ENCODE peak calls at places on chromosomes 7 and 10, in seven cellular contexts. W, M, R, Z, C, B and J are unnamed samples. For H3K36me3, the result is how much of the 10 kb centered on the place peaks cover.

GRCh38 chr10:70404906-70405824 is 1.2 kb downstream of the EIF4EBP2 start:
- DNase-seq in B (no peak), C (peak), R (peak), W (no peak), Z (peak), M (no peak), J (peak)

GRCh38 chr7:7920481-7920880 is 48.1 kb upstream of the GLCCI1 start:
- DNase-seq in Z (no peak), W (no peak), B (peak), M (no peak), C (no peak), R (no peak), J (peak)

GRCh38 chr10:48215983-48216505 is 58.5 kb downstream of the FRMPD2 start:
- DNase-seq in W (no peak), Z (no peak), B (no peak), M (no peak), R (no peak), C (no peak), J (no peak)

GRCh38 chr10:25226775-25227682 is 52.2 kb downstream of the GPR158 start:
- DNase-seq in R (peak), W (peak), Z (peak), M (peak), C (peak), B (peak), J (peak)

GRCh38 chr10:48940958-48941357 is 1.3 kb upstream of the LRRC18 start:
- DNase-seq in R (no peak), B (no peak), W (no peak), M (no peak), C (no peak), Z (no peak), J (no peak)

GRCh38 chr7:93115796-93116195 is 2.0 kb downstream of the SAMD9 start:
- DNase-seq in W (peak), B (no peak), C (peak), M (peak), R (no peak), Z (no peak), J (no peak)

GRCh38 chr7:68725843-68726242 is 872.4 kb upstream of the AUTS2 start:
- DNase-seq in W (no peak), R (no peak), Z (no peak), B (no peak), M (no peak), C (peak), J (no peak)

GRCh38 chr7:158377800-158378623 is 209.6 kb downstream of the PTPRN2 start:
- DNase-seq in B (no peak), Z (no peak), C (no peak), W (no peak), R (peak), M (no peak), J (no peak)

GRCh38 chr10:82529064-82529463 is 654.1 kb downstream of the NRG3 start:
- DNase-seq in M (no peak), W (no peak), C (no peak), Z (no peak), B (no peak), R (no peak), J (no peak)

GRCh38 chr10:86178401-86179142 is 188.0 kb downstream of the GRID1 start:
- DNase-seq in B (no peak), Z (peak), R (peak), C (peak), W (no peak), M (peak), J (peak)

GRCh38 chr10:33064706-33065105 is 106.7 kb upstream of the ITGB1 start:
- DNase-seq in C (no peak), B (no peak), M (no peak), W (no peak), R (no peak), Z (no peak), J (no peak)

GRCh38 chr7:55224810-55225209 is 140.3 kb upstream of the LANCL2 start:
- DNase-seq in M (no peak), B (no peak), C (no peak), Z (no peak), R (no peak), W (no peak), J (no peak)

GRCh38 chr7:148334441-148334956 is 256.1 kb upstream of the C7orf33 start:
- DNase-seq in B (no peak), Z (no peak), R (no peak), M (no peak), C (no peak), W (no peak), J (no peak)

GRCh38 chr10:15859865-15860691 is at the start of gene MINDY3:
- DNase-seq in B (peak), W (peak), Z (peak), M (peak), C (peak), R (peak), J (peak)

GRCh38 chr10:130189466-130190064 is 53.4 kb downstream of the GLRX3 start:
- DNase-seq in R (no peak), C (no peak), Z (peak), M (no peak), W (no peak), B (no peak), J (no peak)

GRCh38 chr7:34320926-34321609 is 336.9 kb upstream of the NPSR1 start:
- DNase-seq in W (peak), B (peak), R (peak), C (peak), M (peak), Z (peak), J (peak)

GRCh38 chr10:89653410-89653828 is 8.4 kb upstream of the PANK1 start:
- DNase-seq in W (no peak), M (no peak), C (no peak), B (peak), R (peak), Z (no peak), J (no peak)

GRCh38 chr7:32872421-32872820 is 19.1 kb downstream of the KBTBD2 start:
- DNase-seq in W (no peak), B (no peak), C (no peak), M (no peak), R (no peak), Z (no peak), J (no peak)

GRCh38 chr7:32871624-32872371 is 19.8 kb downstream of the KBTBD2 start:
- DNase-seq in C (no peak), W (no peak), Z (no peak), B (no peak), R (no peak), M (no peak), J (no peak)

GRCh38 chr7:32869716-32870115 is 21.8 kb downstream of the KBTBD2 start:
- DNase-seq in W (no peak), B (no peak), M (no peak), Z (no peak), R (no peak), C (no peak), J (no peak)

GRCh38 chr7:32868116-32868515 is 23.4 kb downstream of the KBTBD2 start:
- DNase-seq in Z (no peak), W (no peak), B (no peak), M (no peak), C (no peak), R (no peak), J (no peak)

GRCh38 chr7:32870298-32870697 is 21.3 kb downstream of the KBTBD2 start:
- DNase-seq in B (no peak), R (no peak), Z (no peak), W (no peak), M (no peak), C (no peak), J (no peak)
- H3K36me3 ChIP-seq in B (under half), R (under half), Z (half or more), W (under half), M (under half), C (half or more), J (under half)

GRCh38 chr10:78639629-78640028 is 429.1 kb upstream of the ZMIZ1 start:
- DNase-seq in Z (no peak), M (no peak), W (no peak), R (peak), B (no peak), C (no peak), J (no peak)
- TF ChIP-seq REST in Z (no peak), M (no peak), W (no peak), R (no peak), B (no peak), C (no peak), J (no peak)

DNA sequence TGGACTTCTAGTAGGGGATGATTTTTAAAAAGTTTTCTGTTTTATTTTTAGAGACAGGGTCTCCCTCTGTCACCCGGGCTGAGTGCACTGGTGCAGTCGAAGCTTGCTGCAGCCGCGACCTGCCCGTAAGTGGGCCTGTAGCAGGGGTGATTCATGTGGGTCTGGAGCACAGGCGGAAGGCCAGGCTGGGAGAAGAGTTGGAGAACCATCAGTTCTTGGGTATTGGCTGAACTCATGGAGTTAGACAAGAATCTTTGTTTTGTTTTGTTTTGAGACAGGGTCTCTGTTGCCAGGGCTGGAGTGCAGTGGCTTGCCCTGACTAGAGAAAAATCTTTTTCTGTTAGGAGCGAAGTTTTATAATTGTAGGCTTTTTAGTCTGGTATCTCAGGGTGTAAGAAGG is 5.7 kb downstream of the SRRT start:
- DNase-seq in Z (no peak), M (no peak), W (no peak), C (no peak), B (no peak), R (no peak), J (no peak)
- H3K36me3 ChIP-seq in Z (half or more), M (half or more), W (under half), C (half or more), B (under half), R (half or more), J (half or more)

DNA sequence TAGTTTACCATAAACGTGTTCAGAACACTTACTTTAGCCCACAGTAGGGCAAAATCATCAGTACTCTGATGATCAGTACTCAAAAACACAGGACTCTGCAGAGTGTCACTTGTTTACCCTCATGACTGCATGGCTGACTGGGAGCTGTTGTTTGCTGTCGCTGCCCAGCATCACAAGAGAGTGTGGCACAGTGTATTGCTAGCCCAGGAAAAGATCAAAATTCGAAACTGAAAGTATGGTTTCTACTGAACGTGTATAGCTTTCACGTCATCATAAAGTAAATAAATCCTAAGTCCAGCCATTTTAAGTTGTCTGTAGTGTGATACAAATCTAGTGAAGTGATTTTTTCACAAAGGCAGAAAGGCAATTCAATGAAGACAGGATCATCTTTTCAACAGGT is 184.6 kb downstream of the RAMP3 start:
- DNase-seq in M (no peak), C (no peak), W (no peak), B (no peak), R (peak), Z (no peak), J (no peak)
- TF ChIP-seq REST in M (no peak), C (no peak), W (no peak), B (no peak), R (no peak), Z (no peak), J (no peak)

GRCh38 chr7:18653381-18654155 is 158.0 kb downstream of the HDAC9 start:
- DNase-seq in M (no peak), R (no peak), Z (no peak), C (no peak), W (no peak), B (no peak), J (no peak)
- H3K36me3 ChIP-seq in M (under half), R (under half), Z (half or more), C (under half), W (under half), B (under half), J (under half)